ENCODE peak calls at places on chromosome 1, in nine cellular contexts. U, B, C, M, D, H, R, P and J are unnamed samples.

GRCh38 chr1:234602334-234603220 is 7.4 kb downstream of the IRF2BP2 start:
- DNase-seq in P (no peak), C (peak; percentile 44), B (no peak), U (no peak), R (no peak), H (no peak), D (peak; percentile 61), M (no peak), J (peak; percentile 97)

GRCh38 chr1:92784051-92784638 is 763 bp downstream of the EVI5 start:
- DNase-seq in M (peak; percentile 44), U (no peak), H (no peak), P (peak; percentile 19), C (peak; percentile 49), R (no peak), D (no peak), B (no peak), J (peak; percentile 53)

GRCh38 chr1:107599220-107599619 is 365.8 kb downstream of the VAV3 start:
- DNase-seq in M (no peak), U (no peak), C (no peak), H (no peak), B (no peak), P (no peak), D (no peak), R (no peak), J (no peak)

GRCh38 chr1:27258598-27258997 is 24.2 kb downstream of the WDTC1 start:
- DNase-seq in D (no peak), B (no peak), C (no peak), P (no peak), R (no peak), U (no peak), M (no peak), H (no peak), J (no peak)

GRCh38 chr1:45275054-45275453 is 51.6 kb upstream of the HPDL start:
- DNase-seq in U (no peak), D (no peak), R (no peak), C (no peak), M (no peak), H (no peak), P (no peak), B (no peak), J (no peak)

GRCh38 chr1:90174246-90174645 is 179.3 kb downstream of the ZNF326 start:
- DNase-seq in C (no peak), D (no peak), H (no peak), R (no peak), B (no peak), M (no peak), P (no peak), U (no peak), J (no peak)

GRCh38 chr1:8540266-8540926 is 222.5 kb downstream of the SLC45A1 start:
- DNase-seq in B (no peak), R (no peak), C (no peak), D (no peak), U (no peak), P (no peak), M (no peak), H (no peak), J (peak; percentile 76)

GRCh38 chr1:28538286-28538685 is 14.6 kb upstream of the TRNAU1AP start:
- DNase-seq in D (no peak), M (no peak), B (no peak), H (no peak), U (no peak), P (no peak), R (no peak), C (no peak), J (no peak)

GRCh38 chr1:23741609-23742008 is 1.7 kb upstream of the ELOA start:
- DNase-seq in M (no peak), C (no peak), D (no peak), U (no peak), H (no peak), R (no peak), B (no peak), P (no peak), J (no peak)

GRCh38 chr1:177442580-177442979 is 271.8 kb downstream of the BRINP2 start:
- DNase-seq in H (no peak), D (no peak), P (no peak), U (no peak), M (no peak), R (no peak), B (no peak), C (no peak), J (no peak)

GRCh38 chr1:153734380-153735089 is 6.7 kb downstream of the INTS3 start:
- DNase-seq in C (no peak), R (no peak), P (no peak), H (no peak), M (no peak), B (no peak), U (no peak), D (no peak), J (no peak)

GRCh38 chr1:209435654-209436566 is 147.6 kb upstream of the CAMK1G start:
- DNase-seq in H (peak; percentile 87), U (peak; percentile 73), P (peak; percentile 90), M (no peak), C (peak; percentile 48), D (peak; percentile 87), B (peak; percentile 92), R (peak; percentile 58), J (peak; percentile 80)
- TF ChIP-seq CTCF in H (peak; percentile 89), U (peak; percentile 89), P (peak; percentile 95), M (peak; percentile 64), C (peak; percentile 76), D (peak; percentile 95), B (peak; percentile 93), R (peak; percentile 41), J (peak; percentile 96)

GRCh38 chr1:55063562-55063942 is 24.2 kb downstream of the PCSK9 start:
- DNase-seq in M (peak; percentile 11), C (no peak), P (no peak), D (no peak), H (no peak), R (no peak), U (no peak), B (no peak), J (no peak)

GRCh38 chr1:55062801-55063561 is 23.6 kb downstream of the PCSK9 start:
- DNase-seq in B (no peak), R (no peak), P (no peak), C (no peak), M (peak; percentile 26), U (no peak), D (no peak), H (no peak), J (no peak)

GRCh38 chr1:55064861-55065263 is 25.5 kb downstream of the PCSK9 start:
- DNase-seq in U (no peak), M (no peak), R (no peak), B (no peak), P (no peak), D (peak; percentile 58), C (peak; percentile 65), H (no peak), J (peak; percentile 69)

GRCh38 chr1:55065649-55066048 is 26.3 kb downstream of the PCSK9 start:
- DNase-seq in C (no peak), R (no peak), P (no peak), M (no peak), B (no peak), U (no peak), D (no peak), H (no peak), J (no peak)

GRCh38 chr1:55064071-55064581 is 24.8 kb downstream of the PCSK9 start:
- DNase-seq in H (no peak), M (peak; percentile 36), U (no peak), P (no peak), R (no peak), C (no peak), D (no peak), B (no peak), J (peak; percentile 46)
- TF ChIP-seq CTCF in H (peak; percentile 36), M (peak; percentile 16), U (peak; percentile 39), P (peak; percentile 54), R (no peak), C (no peak), D (no peak), B (peak; percentile 6), J (peak; percentile 63)

GRCh38 chr1:216626394-216627067 is 96.7 kb downstream of the ESRRG start:
- DNase-seq in R (no peak), U (no peak), D (no peak), H (no peak), M (no peak), B (no peak), P (no peak), C (no peak), J (peak; percentile 36)

GRCh38 chr1:216632980-216633379 is 90.2 kb downstream of the ESRRG start:
- DNase-seq in C (no peak), M (no peak), P (no peak), U (no peak), D (no peak), B (no peak), R (no peak), H (no peak), J (no peak)

GRCh38 chr1:216630532-216630931 is 92.7 kb downstream of the ESRRG start:
- DNase-seq in M (no peak), H (no peak), B (no peak), C (no peak), D (no peak), R (no peak), P (no peak), U (no peak), J (no peak)

GRCh38 chr1:216621536-216621935 is 101.7 kb downstream of the ESRRG start:
- DNase-seq in C (no peak), M (no peak), D (no peak), P (no peak), U (no peak), H (no peak), R (no peak), B (no peak), J (no peak)

GRCh38 chr1:216627252-216627651 is 96.0 kb downstream of the ESRRG start:
- DNase-seq in B (no peak), D (no peak), P (no peak), H (no peak), R (no peak), U (no peak), C (no peak), M (no peak), J (no peak)
- TF ChIP-seq CTCF in B (no peak), D (no peak), P (no peak), H (no peak), R (no peak), U (no peak), C (peak; percentile 27), M (no peak), J (no peak)

GRCh38 chr1:162988869-162989268 is 80.3 kb upstream of the RGS4 start:
- DNase-seq in B (no peak), M (no peak), P (no peak), H (no peak), C (no peak), R (no peak), D (no peak), U (no peak), J (no peak)
- TF ChIP-seq CTCF in B (no peak), M (no peak), P (peak; percentile 33), H (no peak), C (no peak), R (no peak), D (no peak), U (peak; percentile 22), J (peak; percentile 31)

DNA sequence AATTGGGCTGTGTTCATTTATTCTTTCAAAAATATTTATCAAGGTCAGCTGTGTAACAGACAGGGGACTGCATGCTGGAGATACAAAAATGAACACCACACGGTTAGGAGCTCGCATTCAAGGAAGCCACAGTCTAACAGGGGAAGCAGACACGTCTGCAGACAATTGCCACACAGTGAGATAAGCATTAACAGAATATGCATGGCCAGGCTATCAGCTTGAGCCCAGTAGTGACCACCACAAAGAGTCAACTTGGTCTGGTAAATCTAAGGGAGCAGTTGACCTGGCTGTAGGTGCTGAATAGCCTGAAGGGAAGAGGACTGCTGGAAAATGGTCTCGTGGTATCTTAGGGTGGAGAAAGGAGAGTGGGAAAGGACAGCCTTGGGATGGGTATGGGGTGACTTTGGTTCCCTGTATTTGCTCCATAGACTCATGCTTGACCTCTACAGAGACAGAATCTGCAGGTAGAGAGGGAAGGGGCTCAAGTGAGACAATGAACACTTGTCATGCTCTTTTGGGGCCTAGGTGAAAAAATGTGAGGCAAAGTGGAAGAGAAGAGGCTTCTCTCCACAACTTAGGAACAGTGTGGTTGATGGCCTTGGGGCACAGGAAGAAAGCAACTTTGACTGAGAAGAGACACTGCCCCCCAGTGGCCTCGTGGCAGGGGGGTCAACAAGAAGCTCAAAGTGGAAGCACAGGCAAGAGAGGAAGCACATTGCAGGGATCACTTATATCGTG is 7.6 kb upstream of the NPL start:
- DNase-seq in H (peak; percentile 38), M (peak; percentile 81), D (peak; percentile 48), C (peak; percentile 77), B (peak; percentile 65), R (peak; percentile 68), U (peak; percentile 33), P (peak; percentile 77), J (peak; percentile 37)
- TF ChIP-seq CTCF in H (peak; percentile 69), M (peak; percentile 81), D (peak; percentile 34), C (peak; percentile 79), B (peak; percentile 71), R (peak; percentile 63), U (peak; percentile 66), P (peak; percentile 72), J (peak; percentile 83)